ENCODE peak calls at places on chromosome 1, in ten cellular contexts. B is H7, J is NB4, E is epithelial cell of esophagus, D is fibroblast of the aortic adventitia, P is AG04449, Y is fibroblast of villous mesenchyme, W is thyroid gland, F is left ventricle myocardium inferior, N is kidney epithelial cell. I is an unnamed sample.
A peak's percentile ranks its signal among the peaks of the same experiment; 100 is the strongest.

GRCh38 chr1:246597340-246597739 is 31.1 kb downstream of the CNST start:
- DNase-seq in B (no peak), J (no peak), E (peak; percentile 60), D (peak; percentile 82), P (peak; percentile 34), Y (peak; percentile 93), W (no peak), F (peak; percentile 50), N (no peak), I (no peak)

GRCh38 chr1:90605070-90605469 is 112.0 kb downstream of the BARHL2 start:
- DNase-seq in B (no peak), J (no peak), E (no peak), D (no peak), P (no peak), Y (no peak), W (no peak), F (no peak), N (no peak), I (no peak)

GRCh38 chr1:181767001-181767708 is 283.8 kb downstream of the CACNA1E start:
- DNase-seq in B (no peak), J (no peak), E (peak; percentile 15), D (no peak), P (no peak), Y (no peak), W (no peak), F (no peak), N (no peak), I (no peak)

GRCh38 chr1:58883037-58883887 is 99.4 kb upstream of the JUN start:
- DNase-seq in B (no peak), J (peak; percentile 89), E (peak; percentile 97), D (peak; percentile 100), P (peak; percentile 69), Y (peak; percentile 92), W (peak; percentile 38), F (peak; percentile 61), N (peak; percentile 95), I (peak; percentile 100)

GRCh38 chr1:209045326-209046057 is 538.0 kb upstream of the CAMK1G start:
- DNase-seq in B (no peak), J (no peak), E (peak; percentile 71), D (no peak), P (no peak), Y (no peak), W (peak; percentile 56), F (no peak), N (peak; percentile 39), I (peak; percentile 31)

GRCh38 chr1:186620951-186621350 is 59.3 kb downstream of the PTGS2 start:
- DNase-seq in B (no peak), J (peak; percentile 61), E (peak; percentile 52), D (peak; percentile 98), P (peak; percentile 98), Y (peak; percentile 78), W (no peak), F (no peak), N (peak; percentile 26), I (no peak)

GRCh38 chr1:11704691-11705475 is 13.4 kb downstream of the DRAXIN start:
- DNase-seq in B (peak; percentile 83), J (peak; percentile 69), E (no peak), D (no peak), P (no peak), Y (no peak), W (no peak), F (no peak), N (no peak), I (no peak)

GRCh38 chr1:225464851-225465792 is 37.3 kb upstream of the LBR start:
- DNase-seq in B (no peak), J (peak; percentile 41), E (peak; percentile 41), D (no peak), P (no peak), Y (no peak), W (no peak), F (no peak), N (no peak), I (no peak)

GRCh38 chr1:211332036-211332616 is 5.5 kb downstream of the TRAF5 start:
- DNase-seq in B (no peak), J (no peak), E (peak; percentile 17), D (no peak), P (no peak), Y (peak; percentile 8), W (no peak), F (no peak), N (no peak), I (no peak)

GRCh38 chr1:246528933-246529731 is 22.1 kb upstream of the SMYD3 start:
- DNase-seq in B (peak; percentile 51), J (no peak), E (no peak), D (no peak), P (no peak), Y (peak; percentile 25), W (peak; percentile 22), F (no peak), N (no peak), I (no peak)

GRCh38 chr1:40646385-40646784 is 19.1 kb downstream of the RIMS3 start:
- DNase-seq in B (no peak), J (no peak), E (peak; percentile 63), D (peak; percentile 20), P (no peak), Y (peak; percentile 39), W (no peak), F (no peak), N (no peak), I (no peak)

GRCh38 chr1:186404454-186405051 is 28.9 kb downstream of the ODR4 start:
- DNase-seq in B (peak; percentile 15), J (peak; percentile 48), E (peak; percentile 54), D (peak; percentile 91), P (peak; percentile 17), Y (peak; percentile 62), W (no peak), F (no peak), N (no peak), I (no peak)

GRCh38 chr1:182595641-182596240 is 6.7 kb upstream of the RNASEL start:
- DNase-seq in B (peak; percentile 75), J (peak; percentile 64), E (peak; percentile 68), D (peak; percentile 79), P (no peak), Y (peak; percentile 79), W (peak; percentile 83), F (peak; percentile 59), N (no peak), I (peak; percentile 37)

GRCh38 chr1:37480125-37480466 is 5.7 kb downstream of the ZC3H12A start:
- DNase-seq in B (no peak), J (no peak), E (no peak), D (no peak), P (no peak), Y (no peak), W (no peak), F (no peak), N (no peak), I (no peak)
- H3K4me3 ChIP-seq in B (no peak overlapping the region), J (peak overlapping the region; percentile 42), E (peak overlapping the region; percentile 97), D (peak overlapping the region; percentile 63), P (peak overlapping the region; percentile 48), Y (peak overlapping the region; percentile 81), W (no peak overlapping the region), F (peak overlapping the region; percentile 83), N (peak overlapping the region; percentile 3), I (peak overlapping the region; percentile 71)

GRCh38 chr1:115336741-115337140 is 1.3 kb downstream of the NGF start:
- DNase-seq in B (no peak), J (no peak), E (no peak), D (no peak), P (no peak), Y (no peak), W (no peak), F (no peak), N (no peak), I (no peak)
- H3K4me3 ChIP-seq in B (no peak overlapping the region), J (no peak overlapping the region), E (no peak overlapping the region), D (peak overlapping the region; percentile 98), P (peak overlapping the region; percentile 99), Y (no peak overlapping the region), W (no peak overlapping the region), F (peak overlapping the region; percentile 81), N (no peak overlapping the region), I (no peak overlapping the region)

GRCh38 chr1:155981266-155982088 is 3.1 kb upstream of the ARHGEF2 start:
- DNase-seq in B (peak; percentile 16), J (peak; percentile 72), E (peak; percentile 70), D (peak; percentile 81), P (no peak), Y (peak; percentile 92), W (peak; percentile 54), F (no peak), N (no peak), I (peak; percentile 43)
- H3K4me3 ChIP-seq in B (no peak overlapping the region), J (peak overlapping the region; percentile 92), E (no peak overlapping the region), D (peak overlapping the region; percentile 97), P (peak overlapping the region; percentile 88), Y (peak overlapping the region; percentile 89), W (no peak overlapping the region), F (peak overlapping the region; percentile 77), N (no peak overlapping the region), I (no peak overlapping the region)

DNA sequence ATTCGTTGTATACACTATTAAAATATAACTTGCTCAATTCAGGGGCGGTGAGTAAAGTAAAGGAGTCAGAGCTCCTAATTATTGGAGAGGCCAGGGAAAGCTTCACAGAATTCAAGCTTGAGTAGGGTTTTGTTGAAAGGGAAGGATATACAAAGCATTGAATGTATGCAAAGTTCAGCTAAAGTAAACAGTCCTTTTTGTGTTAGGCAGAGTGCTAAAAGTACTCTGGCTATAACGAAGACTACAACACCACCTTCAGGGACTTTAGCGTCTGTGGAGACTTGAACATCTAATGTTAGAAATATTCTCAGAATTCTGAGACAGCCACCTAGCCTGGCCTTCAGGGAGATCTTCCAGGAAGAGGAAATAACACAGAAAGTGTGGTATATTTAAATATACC is 1.1 kb downstream of the FALEC start:
- DNase-seq in B (no peak), J (peak; percentile 55), E (peak; percentile 52), D (peak; percentile 26), P (no peak), Y (peak; percentile 39), W (no peak), F (no peak), N (no peak), I (no peak)
- H3K4me3 ChIP-seq in B (peak overlapping the region; percentile 78), J (peak overlapping the region; percentile 69), E (peak overlapping the region; percentile 49), D (peak overlapping the region; percentile 59), P (peak overlapping the region; percentile 69), Y (peak overlapping the region; percentile 60), W (no peak overlapping the region), F (peak overlapping the region; percentile 74), N (no peak overlapping the region), I (peak overlapping the region; percentile 72)

GRCh38 chr1:8070381-8070811 is 44.3 kb upstream of the ERRFI1 start:
- DNase-seq in B (peak; percentile 16), J (no peak), E (peak; percentile 97), D (no peak), P (no peak), Y (no peak), W (peak; percentile 82), F (no peak), N (no peak), I (no peak)
- H3K4me3 ChIP-seq in B (no peak overlapping the region), J (no peak overlapping the region), E (peak overlapping the region; percentile 0), D (no peak overlapping the region), P (no peak overlapping the region), Y (no peak overlapping the region), W (no peak overlapping the region), F (no peak overlapping the region), N (no peak overlapping the region), I (no peak overlapping the region)

GRCh38 chr1:162626733-162627132 is 5.5 kb upstream of the DDR2 start:
- DNase-seq in B (no peak), J (no peak), E (no peak), D (peak; percentile 31), P (no peak), Y (no peak), W (no peak), F (no peak), N (no peak), I (no peak)
- H3K4me3 ChIP-seq in B (no peak overlapping the region), J (no peak overlapping the region), E (no peak overlapping the region), D (peak overlapping the region; percentile 57), P (no peak overlapping the region), Y (no peak overlapping the region), W (no peak overlapping the region), F (peak overlapping the region; percentile 34), N (no peak overlapping the region), I (no peak overlapping the region)

GRCh38 chr1:241532864-241533263 is 686 bp downstream of the KMO start:
- DNase-seq in B (no peak), J (no peak), E (no peak), D (no peak), P (no peak), Y (no peak), W (no peak), F (no peak), N (no peak), I (no peak)
- H3K4me3 ChIP-seq in B (no peak overlapping the region), J (peak overlapping the region; percentile 88), E (no peak overlapping the region), D (no peak overlapping the region), P (no peak overlapping the region), Y (no peak overlapping the region), W (no peak overlapping the region), F (no peak overlapping the region), N (no peak overlapping the region), I (peak overlapping the region; percentile 19)

I was measured in epithelial cell of proximal tubule.